ENCODE peak calls at places on chromosome 6, in four cellular contexts. B, O, A and M are unnamed samples.

GRCh38 chr6:30111266-30111856 is 1.5 kb downstream of the TRIM31 start:
- DNase-seq in B (no peak), O (no peak), A (no peak), M (no peak)

GRCh38 chr6:148335582-148335981 is 7.1 kb upstream of the SASH1 start:
- DNase-seq in B (no peak), O (peak), A (no peak), M (no peak)

GRCh38 chr6:151675746-151676459 is 131.6 kb upstream of the ESR1 start:
- DNase-seq in B (peak), O (peak), A (peak), M (peak)

GRCh38 chr6:149960488-149960887 is 3.3 kb upstream of the ULBP1 start:
- DNase-seq in B (no peak), O (no peak), A (no peak), M (no peak)

GRCh38 chr6:71496018-71496800 is 207.6 kb downstream of the OGFRL1 start:
- DNase-seq in B (no peak), O (no peak), A (no peak), M (no peak)

GRCh38 chr6:132736239-132736638 is 21.5 kb downstream of the VNN2 start:
- DNase-seq in B (no peak), O (no peak), A (no peak), M (no peak)

GRCh38 chr6:84652356-84653026 is 111.9 kb downstream of the TBX18 start:
- DNase-seq in B (peak), O (no peak), A (no peak), M (no peak)

GRCh38 chr6:56909115-56909907 is 45.6 kb upstream of the BEND6 start:
- DNase-seq in B (no peak), O (no peak), A (no peak), M (no peak)

GRCh38 chr6:29489286-29489685 is 1.5 kb upstream of the MAS1L start:
- DNase-seq in B (no peak), O (no peak), A (no peak), M (no peak)

GRCh38 chr6:37576336-37576737 is 76.6 kb upstream of the CCDC167 start:
- DNase-seq in B (peak), O (peak), A (no peak), M (no peak)

GRCh38 chr6:66128238-66128637 is 421.2 kb upstream of the EYS start:
- DNase-seq in B (no peak), O (no peak), A (no peak), M (no peak)

GRCh38 chr6:142753196-142753595 is 191.8 kb downstream of the HIVEP2 start:
- DNase-seq in B (no peak), O (no peak), A (no peak), M (no peak)

GRCh38 chr6:77089776-77090175 is 373.5 kb downstream of the HTR1B start:
- DNase-seq in B (no peak), O (no peak), A (no peak), M (no peak)

GRCh38 chr6:167932468-167933276 is 64.8 kb upstream of the KIF25 start:
- DNase-seq in B (no peak), O (peak), A (no peak), M (no peak)

GRCh38 chr6:29829766-29830165 is 2.1 kb downstream of the HLA-G start:
- DNase-seq in B (no peak), O (no peak), A (no peak), M (no peak)

GRCh38 chr6:132671295-132671694 is 12.3 kb upstream of the TAAR1 start:
- DNase-seq in B (no peak), O (no peak), A (no peak), M (no peak)

GRCh38 chr6:466564-466963 is 75.0 kb downstream of the IRF4 start:
- DNase-seq in B (no peak), O (no peak), A (no peak), M (peak)

GRCh38 chr6:15969236-15969778 is 159.6 kb upstream of the MYLIP start:
- DNase-seq in B (no peak), O (no peak), A (no peak), M (no peak)

GRCh38 chr6:28090902-28091586 is 10.7 kb downstream of the ZNF165 start:
- DNase-seq in B (no peak), O (no peak), A (no peak), M (no peak)

GRCh38 chr6:140809694-140810101 is 1323.0 kb upstream of the GJE1 start:
- DNase-seq in B (no peak), O (no peak), A (no peak), M (no peak)

GRCh38 chr6:37131104-37131959 is 38.6 kb upstream of the PIM1 start:
- DNase-seq in B (peak), O (no peak), A (no peak), M (no peak)

GRCh38 chr6:4624726-4625125 is 151.5 kb upstream of the CDYL start:
- DNase-seq in B (no peak), O (no peak), A (no peak), M (no peak)

GRCh38 chr6:37177083-37177949 is 7.4 kb downstream of the PIM1 start:
- DNase-seq in B (no peak), O (no peak), A (no peak), M (no peak)

GRCh38 chr6:34064675-34065074 is 81.2 kb downstream of the GRM4 start:
- DNase-seq in B (no peak), O (no peak), A (no peak), M (no peak)

GRCh38 chr6:168837231-168837903 is 396.4 kb downstream of the SMOC2 start:
- DNase-seq in B (peak), O (no peak), A (no peak), M (no peak)

GRCh38 chr6:108966236-108966635 is 118.0 kb downstream of the ARMC2 start:
- DNase-seq in B (no peak), O (no peak), A (no peak), M (no peak)

GRCh38 chr6:33095681-33096080 is 19.9 kb downstream of the HLA-DPB1 start:
- DNase-seq in B (no peak), O (no peak), A (no peak), M (no peak)

GRCh38 chr6:109373762-109374161 is 8.5 kb downstream of the CD164 start:
- DNase-seq in B (no peak), O (no peak), A (no peak), M (no peak)

GRCh38 chr6:121549741-121550140 is 114.3 kb downstream of the GJA1 start:
- DNase-seq in B (no peak), O (no peak), A (no peak), M (no peak)

GRCh38 chr6:52503853-52504777 is 72.7 kb downstream of the TRAM2 start:
- DNase-seq in B (peak), O (peak), A (no peak), M (peak)

GRCh38 chr6:3227363-3228045 is at the start of gene TUBB2B:
- DNase-seq in B (peak), O (peak), A (peak), M (peak)

GRCh38 chr6:103000686-103001085 is 1607.2 kb downstream of the GRIK2 start:
- DNase-seq in B (no peak), O (no peak), A (no peak), M (no peak)

GRCh38 chr6:34027445-34027936 is 118.4 kb downstream of the GRM4 start:
- DNase-seq in B (peak), O (peak), A (peak), M (peak)

GRCh38 chr6:23306251-23306950 is 737.0 kb downstream of the HDGFL1 start:
- DNase-seq in B (no peak), O (no peak), A (no peak), M (no peak)

GRCh38 chr6:40295251-40295949 is 291.8 kb downstream of the LRFN2 start:
- DNase-seq in B (no peak), O (no peak), A (no peak), M (no peak)

GRCh38 chr6:131510094-131510493 is 62.9 kb upstream of the ARG1 start:
- DNase-seq in B (peak), O (no peak), A (no peak), M (peak)

GRCh38 chr6:125587624-125588023 is 161.8 kb upstream of the HEY2 start:
- DNase-seq in B (no peak), O (no peak), A (no peak), M (no peak)